ENCODE peak calls at places on chromosomes 12 and 14, in six cellular contexts. Y, P, Z, D, Q and C are unnamed samples.

GRCh38 chr12:94977766-94978468 is 25.6 kb downstream of the NDUFA12 start:
- DNase-seq in Y (no peak), P (no peak), Z (no peak), D (no peak), Q (no peak), C (no peak)

GRCh38 chr12:77239617-77240016 is 174.2 kb upstream of the E2F7 start:
- DNase-seq in Y (no peak), P (no peak), Z (no peak), D (no peak), Q (no peak), C (no peak)

GRCh38 chr14:35416108-35416750 is 11.7 kb upstream of the NFKBIA start:
- DNase-seq in Y (no peak), P (no peak), Z (no peak), D (no peak), Q (no peak), C (no peak)

GRCh38 chr12:30823140-30823669 is 68.5 kb upstream of the CAPRIN2 start:
- DNase-seq in Y (peak; percentile 41), P (peak; percentile 37), Z (no peak), D (peak; percentile 90), Q (peak; percentile 35), C (peak; percentile 76)

GRCh38 chr12:3251067-3251466 is 173.9 kb downstream of the TSPAN9 start:
- DNase-seq in Y (no peak), P (no peak), Z (no peak), D (no peak), Q (no peak), C (no peak)

GRCh38 chr14:49900973-49901372 is 8.1 kb downstream of the ARF6 start:
- DNase-seq in Y (no peak), P (no peak), Z (no peak), D (no peak), Q (no peak), C (no peak)

GRCh38 chr12:116710367-116710766 is 27.5 kb downstream of the SPRING1 start:
- DNase-seq in Y (no peak), P (no peak), Z (no peak), D (no peak), Q (no peak), C (no peak)

GRCh38 chr12:113955109-113955970 is 10.8 kb downstream of the RBM19 start:
- DNase-seq in Y (no peak), P (no peak), Z (peak; percentile 7), D (no peak), Q (no peak), C (no peak)

GRCh38 chr12:30501718-30502117 is 194.0 kb downstream of the IPO8 start:
- DNase-seq in Y (no peak), P (no peak), Z (no peak), D (no peak), Q (no peak), C (no peak)

GRCh38 chr12:114920828-114921579 is 237.0 kb upstream of the TBX3 start:
- DNase-seq in Y (no peak), P (no peak), Z (peak; percentile 46), D (no peak), Q (no peak), C (no peak)

GRCh38 chr14:104550849-104551728 is 28.5 kb upstream of the C14orf180 start:
- DNase-seq in Y (no peak), P (peak; percentile 3), Z (no peak), D (peak; percentile 22), Q (peak; percentile 6), C (no peak)

GRCh38 chr12:50283924-50284236 is 560 bp upstream of the LIMA1 start:
- DNase-seq in Y (no peak), P (no peak), Z (no peak), D (no peak), Q (no peak), C (no peak)

GRCh38 chr12:20220339-20220738 is 148.0 kb upstream of the PDE3A start:
- DNase-seq in Y (no peak), P (no peak), Z (peak; percentile 34), D (no peak), Q (no peak), C (no peak)

GRCh38 chr14:61101803-61102548 is 120.9 kb downstream of the SLC38A6 start:
- DNase-seq in Y (no peak), P (no peak), Z (peak; percentile 65), D (no peak), Q (no peak), C (no peak)

GRCh38 chr12:79643821-79644220 is 46.9 kb downstream of the PAWR start:
- DNase-seq in Y (no peak), P (no peak), Z (no peak), D (no peak), Q (no peak), C (no peak)

GRCh38 chr12:75976913-75977312 is 54.7 kb downstream of the PHLDA1 start:
- DNase-seq in Y (no peak), P (no peak), Z (no peak), D (no peak), Q (no peak), C (no peak)

DNA sequence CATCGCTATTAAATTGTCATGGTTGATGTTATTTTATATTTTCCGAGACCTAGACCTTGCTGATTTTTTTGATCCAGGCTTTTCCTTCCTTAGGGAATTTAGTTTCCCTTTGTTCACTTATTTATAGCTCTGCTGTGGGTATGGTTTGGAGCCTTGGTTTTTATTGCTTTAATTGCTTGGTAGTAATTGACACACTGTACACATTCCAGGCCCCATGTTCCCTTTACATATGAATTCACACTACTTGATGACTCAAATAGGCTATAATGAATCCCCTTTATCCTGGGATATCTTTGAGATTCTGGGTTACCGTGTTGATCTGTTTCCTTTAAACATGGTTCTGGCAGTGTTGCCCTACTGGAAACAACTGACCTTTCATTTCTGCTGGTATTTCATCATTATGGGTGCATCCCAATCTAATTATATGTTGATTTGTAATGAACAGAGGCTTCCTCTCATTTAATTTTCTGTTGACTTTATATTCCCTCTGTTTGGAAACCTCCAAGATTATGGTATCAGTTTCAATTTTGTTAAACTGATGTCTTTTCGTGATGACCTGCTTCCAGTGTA is 423.9 kb downstream of the RAD51B start:
- DNase-seq in Y (no peak), P (no peak), Z (no peak), D (no peak), Q (no peak), C (no peak)
- H3K4me1 ChIP-seq in Y (peaks cover 62% of the 10 kb centered on the region), P (peaks cover 32% of the 10 kb centered on the region), Z (peaks cover 13% of the 10 kb centered on the region), D (peaks cover 55% of the 10 kb centered on the region), Q (peaks cover 15% of the 10 kb centered on the region), C (peaks cover 6% of the 10 kb centered on the region)

DNA sequence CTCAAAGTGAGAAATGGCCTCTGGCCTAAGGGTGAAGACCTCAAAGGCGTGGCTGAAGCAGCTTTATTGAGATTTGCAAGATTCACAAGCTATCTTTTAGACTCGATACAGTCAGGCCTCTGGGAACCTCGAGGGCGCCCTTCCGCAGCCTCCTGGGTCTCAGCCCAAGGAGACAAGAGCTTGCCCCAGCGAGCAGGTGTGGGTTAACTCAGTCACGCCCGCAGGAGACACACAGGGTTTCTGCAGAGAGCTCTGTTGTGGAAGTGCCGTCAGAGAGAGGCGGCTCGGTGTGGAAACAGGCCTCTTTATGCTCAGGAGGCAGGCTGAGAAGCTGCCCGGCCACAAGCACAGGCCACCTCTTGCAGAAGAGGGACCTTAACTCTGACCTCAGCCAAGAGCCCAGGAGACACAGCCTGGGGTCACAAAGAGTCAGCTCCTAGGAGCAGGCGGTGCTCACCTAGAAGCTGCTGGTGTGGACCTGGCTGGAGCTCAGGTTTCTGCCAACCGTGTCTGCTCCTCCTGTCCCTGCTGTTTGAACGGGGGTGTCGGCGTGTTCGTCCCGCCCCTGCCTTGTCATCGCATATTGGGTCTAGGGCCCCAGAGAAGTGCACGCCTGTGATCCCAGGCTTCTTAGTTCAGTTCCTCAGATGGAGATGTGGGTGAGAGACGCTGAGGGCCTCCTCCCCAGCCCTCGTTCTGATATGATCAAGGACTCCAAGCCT is 42.1 kb upstream of the FBRSL1 start:
- DNase-seq in Y (no peak), P (no peak), Z (no peak), D (no peak), Q (no peak), C (no peak)
- H3K4me1 ChIP-seq in Y (no peaks in the 10 kb centered on the region), P (no peaks in the 10 kb centered on the region), Z (no peaks in the 10 kb centered on the region), D (peaks cover 6% of the 10 kb centered on the region), Q (no peaks in the 10 kb centered on the region), C (no peaks in the 10 kb centered on the region)

GRCh38 chr12:53972152-53972702 is 699 bp upstream of the HOXC11 start:
- DNase-seq in Y (no peak), P (no peak), Z (no peak), D (no peak), Q (no peak), C (no peak)

GRCh38 chr12:53969588-53970259 is 3.2 kb upstream of the HOXC11 start:
- DNase-seq in Y (no peak), P (no peak), Z (no peak), D (no peak), Q (no peak), C (no peak)

GRCh38 chr12:53971129-53971528 is 1.8 kb upstream of the HOXC11 start:
- DNase-seq in Y (no peak), P (no peak), Z (no peak), D (no peak), Q (no peak), C (no peak)

GRCh38 chr12:53971686-53972085 is 1.2 kb upstream of the HOXC11 start:
- DNase-seq in Y (no peak), P (no peak), Z (no peak), D (no peak), Q (no peak), C (no peak)

DNA sequence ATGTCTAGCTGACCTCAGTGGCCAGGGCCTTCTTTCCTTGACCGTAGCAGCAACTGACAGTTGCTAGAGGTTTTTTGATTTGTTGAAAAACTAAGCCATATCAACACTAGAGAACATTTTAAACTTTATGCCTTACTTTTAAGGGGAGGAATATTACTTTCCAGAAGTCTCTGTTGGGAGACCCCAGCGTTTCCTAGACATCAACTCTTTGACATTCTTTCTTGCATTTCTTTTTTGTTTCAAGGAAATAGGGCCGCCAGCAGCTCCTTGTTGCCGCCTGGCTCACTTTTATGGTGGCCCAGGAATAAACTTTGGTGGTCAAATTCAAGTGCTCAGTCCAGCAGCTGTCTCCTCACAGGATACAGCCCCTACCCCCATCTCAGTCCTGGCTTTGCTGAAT is 2.5 kb upstream of the HOXC11 start:
- DNase-seq in Y (no peak), P (no peak), Z (no peak), D (no peak), Q (no peak), C (no peak)
- H3K4me1 ChIP-seq in Y (peaks cover 12% of the 10 kb centered on the region), P (no peaks in the 10 kb centered on the region), Z (peaks cover 2% of the 10 kb centered on the region), D (peaks cover 21% of the 10 kb centered on the region), Q (no peaks in the 10 kb centered on the region), C (no peaks in the 10 kb centered on the region)

GRCh38 chr12:84638811-84639368 is 273.7 kb downstream of the SLC6A15 start:
- DNase-seq in Y (no peak), P (no peak), Z (peak; percentile 36), D (no peak), Q (no peak), C (no peak)

GRCh38 chr12:84636801-84637285 is 275.8 kb downstream of the SLC6A15 start:
- DNase-seq in Y (no peak), P (no peak), Z (peak; percentile 47), D (no peak), Q (no peak), C (no peak)

GRCh38 chr12:84632556-84632955 is 280.0 kb downstream of the SLC6A15 start:
- DNase-seq in Y (no peak), P (no peak), Z (no peak), D (no peak), Q (no peak), C (no peak)

GRCh38 chr12:84637926-84638325 is 274.7 kb downstream of the SLC6A15 start:
- DNase-seq in Y (no peak), P (no peak), Z (peak; percentile 45), D (no peak), Q (no peak), C (no peak)

DNA sequence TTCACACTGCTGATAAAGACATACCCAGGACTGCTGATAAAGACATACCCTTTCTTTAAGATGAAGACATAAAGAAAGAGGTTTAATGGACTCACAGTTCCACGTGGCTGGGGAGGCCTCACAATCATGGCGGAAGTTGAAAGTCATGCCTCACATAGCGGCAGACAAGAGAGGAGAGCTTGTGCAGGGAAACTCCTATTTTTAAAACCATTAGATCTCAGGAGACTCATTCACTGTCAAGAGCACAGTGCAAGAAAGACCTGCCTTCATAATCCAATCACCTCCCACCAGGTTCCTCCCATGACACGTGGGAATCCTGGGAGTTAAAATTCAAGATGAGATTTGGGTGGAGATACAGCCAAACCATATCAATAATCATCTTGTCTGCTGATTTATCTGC is 278.1 kb downstream of the SLC6A15 start:
- DNase-seq in Y (no peak), P (no peak), Z (no peak), D (no peak), Q (no peak), C (no peak)
- H3K4me1 ChIP-seq in Y (no peaks in the 10 kb centered on the region), P (no peaks in the 10 kb centered on the region), Z (peaks cover 5% of the 10 kb centered on the region), D (no peaks in the 10 kb centered on the region), Q (no peaks in the 10 kb centered on the region), C (no peaks in the 10 kb centered on the region)